ENCODE peak calls at places on chromosomes 16 and 17, in nine cellular contexts. One of them, this sample, is unnamed. For H3K4me1, the result is how much of the 10 kb centered on the place peaks cover.

GRCh38 chr16:61948414-61948813 is 87.8 kb downstream of the CDH8 start:
- DNase-seq in kidney: no peak
- DNase-seq in gastrocnemius medialis: no peak
- DNase-seq in transverse colon: no peak
- DNase-seq in H1: no peak
- DNase-seq in colonic mucosa: no peak
- DNase-seq in MM.1S: no peak
- DNase-seq in tibial nerve: no peak
- DNase-seq in pancreas: no peak
- DNase-seq in this sample: no peak

GRCh38 chr17:3574231-3574630 is 16.6 kb upstream of the TRPV3 start:
- DNase-seq in H1: no peak
- DNase-seq in gastrocnemius medialis: no peak
- DNase-seq in pancreas: no peak
- DNase-seq in colonic mucosa: no peak
- DNase-seq in transverse colon: no peak
- DNase-seq in MM.1S: no peak
- DNase-seq in kidney: peak
- DNase-seq in tibial nerve: no peak
- DNase-seq in this sample: no peak

GRCh38 chr17:69912819-69913218 is 162.2 kb upstream of the KCNJ16 start:
- DNase-seq in kidney: no peak
- DNase-seq in tibial nerve: no peak
- DNase-seq in transverse colon: no peak
- DNase-seq in pancreas: no peak
- DNase-seq in colonic mucosa: no peak
- DNase-seq in gastrocnemius medialis: no peak
- DNase-seq in MM.1S: no peak
- DNase-seq in H1: no peak
- DNase-seq in this sample: no peak

GRCh38 chr17:47732399-47733046 is 513 bp upstream of the TBX21 start:
- DNase-seq in gastrocnemius medialis: no peak
- DNase-seq in kidney: no peak
- DNase-seq in H1: no peak
- DNase-seq in pancreas: no peak
- DNase-seq in transverse colon: no peak
- DNase-seq in tibial nerve: no peak
- DNase-seq in MM.1S: no peak
- DNase-seq in colonic mucosa: no peak
- DNase-seq in this sample: no peak

GRCh38 chr16:11203111-11203623 is 52.8 kb downstream of the SOCS1 start:
- DNase-seq in MM.1S: no peak
- DNase-seq in kidney: no peak
- DNase-seq in colonic mucosa: no peak
- DNase-seq in pancreas: no peak
- DNase-seq in H1: no peak
- DNase-seq in tibial nerve: no peak
- DNase-seq in transverse colon: no peak
- DNase-seq in gastrocnemius medialis: no peak
- DNase-seq in this sample: no peak

GRCh38 chr16:13453938-13454553 is 465.9 kb upstream of the ERCC4 start:
- DNase-seq in gastrocnemius medialis: no peak
- DNase-seq in tibial nerve: no peak
- DNase-seq in kidney: no peak
- DNase-seq in H1: peak
- DNase-seq in colonic mucosa: peak
- DNase-seq in transverse colon: peak
- DNase-seq in pancreas: peak
- DNase-seq in MM.1S: peak
- DNase-seq in this sample: no peak

GRCh38 chr16:81586421-81586820 is 141.8 kb downstream of the CMIP start:
- DNase-seq in kidney: peak
- DNase-seq in gastrocnemius medialis: no peak
- DNase-seq in MM.1S: no peak
- DNase-seq in pancreas: no peak
- DNase-seq in transverse colon: no peak
- DNase-seq in H1: no peak
- DNase-seq in colonic mucosa: no peak
- DNase-seq in tibial nerve: no peak
- DNase-seq in this sample: no peak

GRCh38 chr17:58335779-58336455 is 7.3 kb upstream of the TSPOAP1 start:
- DNase-seq in colonic mucosa: no peak
- DNase-seq in H1: no peak
- DNase-seq in MM.1S: peak
- DNase-seq in tibial nerve: no peak
- DNase-seq in kidney: peak
- DNase-seq in gastrocnemius medialis: no peak
- DNase-seq in transverse colon: peak
- DNase-seq in pancreas: no peak
- DNase-seq in this sample: no peak

GRCh38 chr17:78496311-78496710 is 80.9 kb downstream of the DNAH17 start:
- DNase-seq in H1: no peak
- DNase-seq in colonic mucosa: no peak
- DNase-seq in pancreas: no peak
- DNase-seq in kidney: no peak
- DNase-seq in transverse colon: no peak
- DNase-seq in MM.1S: no peak
- DNase-seq in gastrocnemius medialis: no peak
- DNase-seq in tibial nerve: no peak
- DNase-seq in this sample: no peak

GRCh38 chr17:82882715-82883446 is 43.1 kb upstream of the ZNF750 start:
- DNase-seq in kidney: peak
- DNase-seq in pancreas: peak
- DNase-seq in MM.1S: no peak
- DNase-seq in tibial nerve: no peak
- DNase-seq in transverse colon: peak
- DNase-seq in H1: no peak
- DNase-seq in colonic mucosa: peak
- DNase-seq in gastrocnemius medialis: no peak
- DNase-seq in this sample: no peak

GRCh38 chr16:69005641-69006355 is 99.7 kb upstream of the HAS3 start:
- DNase-seq in MM.1S: no peak
- DNase-seq in tibial nerve: no peak
- DNase-seq in colonic mucosa: no peak
- DNase-seq in transverse colon: no peak
- DNase-seq in H1: no peak
- DNase-seq in gastrocnemius medialis: no peak
- DNase-seq in kidney: no peak
- DNase-seq in pancreas: no peak
- DNase-seq in this sample: no peak

GRCh38 chr17:1733759-1734158 is 8.9 kb upstream of the SERPINF2 start:
- DNase-seq in pancreas: no peak
- DNase-seq in tibial nerve: no peak
- DNase-seq in colonic mucosa: no peak
- DNase-seq in transverse colon: no peak
- DNase-seq in H1: no peak
- DNase-seq in MM.1S: no peak
- DNase-seq in gastrocnemius medialis: no peak
- DNase-seq in kidney: no peak
- DNase-seq in this sample: no peak

GRCh38 chr17:1736348-1737281 is 6.1 kb upstream of the SERPINF2 start:
- DNase-seq in colonic mucosa: no peak
- DNase-seq in gastrocnemius medialis: no peak
- DNase-seq in kidney: peak
- DNase-seq in pancreas: no peak
- DNase-seq in MM.1S: no peak
- DNase-seq in H1: no peak
- DNase-seq in tibial nerve: no peak
- DNase-seq in transverse colon: peak
- DNase-seq in this sample: peak

GRCh38 chr17:1735834-1736347 is 6.8 kb upstream of the SERPINF2 start:
- DNase-seq in H1: no peak
- DNase-seq in transverse colon: no peak
- DNase-seq in kidney: no peak
- DNase-seq in MM.1S: no peak
- DNase-seq in tibial nerve: no peak
- DNase-seq in colonic mucosa: no peak
- DNase-seq in gastrocnemius medialis: no peak
- DNase-seq in pancreas: no peak
- DNase-seq in this sample: no peak

GRCh38 chr17:1737531-1738291 is 5.0 kb upstream of the SERPINF2 start:
- DNase-seq in colonic mucosa: no peak
- DNase-seq in kidney: no peak
- DNase-seq in H1: no peak
- DNase-seq in gastrocnemius medialis: no peak
- DNase-seq in transverse colon: no peak
- DNase-seq in MM.1S: no peak
- DNase-seq in tibial nerve: no peak
- DNase-seq in pancreas: no peak
- DNase-seq in this sample: no peak

DNA sequence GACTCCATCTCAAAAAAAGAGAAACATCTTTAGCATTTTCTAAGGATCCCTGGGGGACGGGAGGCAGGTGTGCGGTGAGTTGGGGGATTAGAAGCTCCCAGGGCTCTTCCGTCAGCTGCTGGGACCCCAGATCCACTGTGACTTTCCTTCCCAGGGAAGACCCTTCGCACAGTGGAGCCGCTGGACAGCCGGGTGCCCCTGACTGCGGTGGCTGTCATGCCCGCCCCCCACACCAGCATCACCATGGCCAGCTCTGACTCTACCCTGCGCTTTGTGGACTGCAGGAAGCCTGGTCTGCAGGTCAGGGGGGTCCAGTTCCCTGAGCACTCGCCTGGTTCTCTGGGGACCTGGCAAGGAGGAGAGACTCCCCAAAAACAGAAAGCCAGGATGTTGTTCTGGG is 7.3 kb upstream of the SERPINF2 start:
- DNase-seq in MM.1S: no peak
- DNase-seq in gastrocnemius medialis: no peak
- DNase-seq in kidney: no peak
- DNase-seq in transverse colon: no peak
- DNase-seq in pancreas: no peak
- DNase-seq in colonic mucosa: no peak
- DNase-seq in H1: no peak
- DNase-seq in tibial nerve: no peak
- DNase-seq in this sample: no peak
- H3K4me1 ChIP-seq in MM.1S: under half
- H3K4me1 ChIP-seq in gastrocnemius medialis: under half
- H3K4me1 ChIP-seq in kidney: under half
- H3K4me1 ChIP-seq in transverse colon: under half
- H3K4me1 ChIP-seq in pancreas: under half
- H3K4me1 ChIP-seq in colonic mucosa: under half
- H3K4me1 ChIP-seq in H1: under half
- H3K4me1 ChIP-seq in tibial nerve: under half
- H3K4me1 ChIP-seq in this sample: under half

GRCh38 chr16:60206511-60206910 is 1472.4 kb upstream of the GOT2 start:
- DNase-seq in colonic mucosa: no peak
- DNase-seq in tibial nerve: no peak
- DNase-seq in MM.1S: no peak
- DNase-seq in kidney: no peak
- DNase-seq in gastrocnemius medialis: no peak
- DNase-seq in H1: no peak
- DNase-seq in transverse colon: no peak
- DNase-seq in pancreas: no peak
- DNase-seq in this sample: no peak

GRCh38 chr16:60199154-60199553 is 1465.0 kb upstream of the GOT2 start:
- DNase-seq in tibial nerve: no peak
- DNase-seq in kidney: no peak
- DNase-seq in gastrocnemius medialis: no peak
- DNase-seq in pancreas: no peak
- DNase-seq in H1: no peak
- DNase-seq in colonic mucosa: no peak
- DNase-seq in MM.1S: no peak
- DNase-seq in transverse colon: no peak
- DNase-seq in this sample: no peak

GRCh38 chr16:60200161-60200560 is 1466.0 kb upstream of the GOT2 start:
- DNase-seq in kidney: no peak
- DNase-seq in colonic mucosa: no peak
- DNase-seq in H1: no peak
- DNase-seq in tibial nerve: no peak
- DNase-seq in MM.1S: no peak
- DNase-seq in transverse colon: no peak
- DNase-seq in pancreas: no peak
- DNase-seq in gastrocnemius medialis: no peak
- DNase-seq in this sample: no peak

GRCh38 chr16:60204221-60204620 is 1470.1 kb upstream of the GOT2 start:
- DNase-seq in MM.1S: no peak
- DNase-seq in kidney: no peak
- DNase-seq in colonic mucosa: no peak
- DNase-seq in H1: no peak
- DNase-seq in pancreas: no peak
- DNase-seq in gastrocnemius medialis: no peak
- DNase-seq in tibial nerve: no peak
- DNase-seq in transverse colon: no peak
- DNase-seq in this sample: no peak

DNA sequence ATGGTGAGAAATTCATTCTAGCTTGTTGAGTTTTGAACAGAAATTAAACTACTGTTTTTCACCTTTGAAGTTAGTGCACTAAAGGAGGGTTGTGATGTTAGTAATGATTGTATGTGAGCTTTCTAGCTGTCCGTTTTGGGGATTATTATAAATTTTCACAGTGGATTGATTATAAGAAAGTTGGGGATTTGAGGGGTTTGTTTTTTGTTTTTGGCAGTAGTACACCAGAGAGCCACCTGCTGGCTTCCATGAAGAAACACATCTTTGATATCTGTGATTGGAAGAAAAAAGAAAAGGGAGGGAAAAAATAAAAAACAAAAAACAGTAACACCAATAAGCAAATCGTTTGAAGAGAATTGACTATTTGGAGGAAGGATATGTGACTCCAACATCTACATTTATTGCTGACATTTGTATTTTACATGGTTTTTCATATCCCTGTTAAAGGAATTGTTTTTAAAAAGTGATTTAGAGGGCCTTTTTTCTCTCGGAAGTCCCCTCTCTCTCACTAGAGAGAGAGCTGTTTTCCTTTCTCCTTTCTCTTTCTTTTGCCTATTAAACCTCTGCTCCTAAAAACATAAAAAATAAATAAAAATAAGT is 1469.5 kb upstream of the GOT2 start:
- DNase-seq in gastrocnemius medialis: no peak
- DNase-seq in MM.1S: no peak
- DNase-seq in colonic mucosa: no peak
- DNase-seq in tibial nerve: no peak
- DNase-seq in kidney: no peak
- DNase-seq in pancreas: no peak
- DNase-seq in transverse colon: no peak
- DNase-seq in H1: no peak
- DNase-seq in this sample: no peak
- TF ChIP-seq CTCF in gastrocnemius medialis: no peak
- TF ChIP-seq CTCF in MM.1S: peak
- TF ChIP-seq CTCF in colonic mucosa: no peak
- TF ChIP-seq CTCF in tibial nerve: peak
- TF ChIP-seq CTCF in kidney: peak
- TF ChIP-seq CTCF in pancreas: no peak
- TF ChIP-seq CTCF in transverse colon: no peak
- TF ChIP-seq CTCF in H1: peak
- TF ChIP-seq CTCF in this sample: peak

GRCh38 chr16:89169778-89170177 is 1.8 kb upstream of the CDH15 start:
- DNase-seq in MM.1S: no peak
- DNase-seq in tibial nerve: no peak
- DNase-seq in kidney: peak
- DNase-seq in gastrocnemius medialis: no peak
- DNase-seq in H1: no peak
- DNase-seq in colonic mucosa: no peak
- DNase-seq in transverse colon: no peak
- DNase-seq in pancreas: no peak
- DNase-seq in this sample: no peak
- H3K4me3 ChIP-seq in MM.1S: no peak
- H3K4me3 ChIP-seq in tibial nerve: no peak
- H3K4me3 ChIP-seq in kidney: no peak
- H3K4me3 ChIP-seq in gastrocnemius medialis: no peak
- H3K4me3 ChIP-seq in H1: no peak
- H3K4me3 ChIP-seq in colonic mucosa: no peak
- H3K4me3 ChIP-seq in transverse colon: no peak
- H3K4me3 ChIP-seq in pancreas: no peak
- H3K4me3 ChIP-seq in this sample: no peak

GRCh38 chr16:16016388-16016964 is 67.1 kb downstream of the ABCC1 start:
- DNase-seq in transverse colon: no peak
- DNase-seq in kidney: peak
- DNase-seq in pancreas: no peak
- DNase-seq in colonic mucosa: no peak
- DNase-seq in gastrocnemius medialis: no peak
- DNase-seq in MM.1S: no peak
- DNase-seq in tibial nerve: no peak
- DNase-seq in H1: no peak
- DNase-seq in this sample: no peak
- H3K4me1 ChIP-seq in transverse colon: under half
- H3K4me1 ChIP-seq in kidney: under half
- H3K4me1 ChIP-seq in pancreas: under half
- H3K4me1 ChIP-seq in colonic mucosa: under half
- H3K4me1 ChIP-seq in gastrocnemius medialis: under half
- H3K4me1 ChIP-seq in MM.1S: under half
- H3K4me1 ChIP-seq in tibial nerve: under half
- H3K4me1 ChIP-seq in H1: under half
- H3K4me1 ChIP-seq in this sample: under half

This sample was measured in uterus.